ENCODE peak calls at places on chromosomes 12 and 14, in seven cellular contexts. X is suprapubic skin, K is K562, T is A549, C is transverse colon, N is tibial nerve, Q is stomach. Z is an unnamed sample.

GRCh38 chr14:100092832-100093231 is 27.6 kb downstream of the EVL start:
- DNase-seq in X (no peak), K (no peak), T (no peak), C (no peak), N (no peak), Q (no peak), Z (no peak)

GRCh38 chr12:75479963-75480461 is 543 bp upstream of the GLIPR1 start:
- DNase-seq in X (no peak), K (no peak), T (no peak), C (no peak), N (no peak), Q (no peak), Z (no peak)

GRCh38 chr14:59126714-59127436 is 61.6 kb upstream of the DAAM1 start:
- DNase-seq in X (no peak), K (peak; percentile 56), T (peak; percentile 68), C (no peak), N (no peak), Q (no peak), Z (peak; percentile 25)

GRCh38 chr12:65090461-65090860 is 30.6 kb downstream of the WIF1 start:
- DNase-seq in X (no peak), K (no peak), T (no peak), C (no peak), N (no peak), Q (no peak), Z (no peak)

GRCh38 chr14:69316449-69317391 is 56.8 kb downstream of the GALNT16 start:
- DNase-seq in X (peak; percentile 82), K (no peak), T (peak; percentile 85), C (peak; percentile 28), N (peak; percentile 20), Q (no peak), Z (peak; percentile 63)

GRCh38 chr12:76552343-76552938 is 7.1 kb downstream of the OSBPL8 start:
- DNase-seq in X (no peak), K (no peak), T (no peak), C (no peak), N (no peak), Q (no peak), Z (no peak)

GRCh38 chr14:69208665-69209064 is 17.4 kb downstream of the EXD2 start:
- DNase-seq in X (no peak), K (no peak), T (no peak), C (no peak), N (no peak), Q (no peak), Z (no peak)

GRCh38 chr14:54603362-54603761 is 36.4 kb downstream of the SAMD4A start:
- DNase-seq in X (no peak), K (no peak), T (no peak), C (no peak), N (no peak), Q (no peak), Z (no peak)

GRCh38 chr12:68290126-68290525 is 36.7 kb upstream of the IL22 start:
- DNase-seq in X (no peak), K (no peak), T (no peak), C (no peak), N (no peak), Q (no peak), Z (no peak)

GRCh38 chr12:124372831-124373230 is 77.9 kb downstream of the RFLNA start:
- DNase-seq in X (no peak), K (no peak), T (no peak), C (no peak), N (no peak), Q (no peak), Z (no peak)
- H3K4me1 ChIP-seq in X (peaks cover 46% of the 10 kb centered on the region), K (peaks cover 24% of the 10 kb centered on the region), T (peaks cover 88% of the 10 kb centered on the region), C (peaks cover 31% of the 10 kb centered on the region), N (no peaks in the 10 kb centered on the region), Q (peaks cover 50% of the 10 kb centered on the region), Z (peaks cover 27% of the 10 kb centered on the region)

GRCh38 chr12:97763113-97763512 is 300.5 kb downstream of the RMST start:
- DNase-seq in X (no peak), K (no peak), T (no peak), C (no peak), N (no peak), Q (no peak), Z (no peak)

GRCh38 chr12:97758586-97758985 is 296.0 kb downstream of the RMST start:
- DNase-seq in X (no peak), K (no peak), T (no peak), C (no peak), N (no peak), Q (no peak), Z (no peak)

GRCh38 chr12:97758102-97758501 is 295.5 kb downstream of the RMST start:
- DNase-seq in X (no peak), K (no peak), T (no peak), C (no peak), N (no peak), Q (no peak), Z (no peak)

GRCh38 chr12:97757431-97758091 is 295.0 kb downstream of the RMST start:
- DNase-seq in X (no peak), K (no peak), T (no peak), C (no peak), N (no peak), Q (no peak), Z (no peak)

GRCh38 chr12:97760601-97761000 is 298.0 kb downstream of the RMST start:
- DNase-seq in X (no peak), K (no peak), T (no peak), C (no peak), N (no peak), Q (no peak), Z (no peak)
- TF ChIP-seq EP300 in X (no peak), K (no peak), T (no peak), C (no peak), N (no peak), Q (no peak), Z (no peak)

DNA sequence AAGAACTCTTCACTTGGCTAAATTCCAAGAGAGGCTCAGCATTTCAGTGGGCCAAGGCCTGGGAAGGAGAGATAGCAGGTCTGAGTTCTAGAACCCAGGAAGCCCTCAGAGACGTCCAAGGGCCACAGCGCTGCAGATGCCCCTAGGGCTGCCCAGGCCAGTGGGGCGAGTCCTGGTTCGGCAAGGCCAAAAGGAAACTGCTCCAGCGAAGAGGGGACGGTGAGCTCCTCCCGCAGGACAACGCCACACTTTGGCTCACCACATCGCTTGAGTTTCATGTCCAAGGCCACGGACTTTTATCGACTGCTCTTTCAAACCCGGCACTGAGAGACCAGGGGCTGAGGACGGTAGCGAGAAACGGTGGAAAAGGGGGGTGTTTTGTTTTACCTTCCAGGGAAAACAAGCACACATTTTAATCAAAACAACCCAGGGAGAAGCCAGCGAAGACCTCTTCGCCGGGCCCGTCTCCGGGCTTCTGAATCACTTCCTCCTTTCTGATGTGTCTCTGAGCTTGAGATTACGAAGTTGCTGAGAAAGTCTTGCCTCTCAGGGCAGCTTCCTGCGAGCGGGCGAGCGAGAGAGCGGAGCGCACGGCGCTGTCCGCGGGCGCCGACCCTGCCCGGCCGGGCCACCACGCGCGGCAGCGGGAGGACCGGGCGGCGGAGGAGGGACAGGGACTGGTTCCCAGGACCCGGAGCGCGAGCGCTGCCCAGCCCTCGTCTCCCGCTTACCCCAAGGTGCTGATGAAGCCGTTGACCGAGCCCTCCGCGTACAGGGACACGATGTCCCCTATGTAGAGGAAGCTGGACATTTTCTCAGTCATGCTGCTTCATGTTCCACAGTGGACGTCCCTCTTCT is 806 bp downstream of the ITPR2 start:
- DNase-seq in X (peak; percentile 86), K (peak; percentile 56), T (peak; percentile 77), C (peak; percentile 64), N (peak; percentile 22), Q (peak; percentile 58), Z (peak; percentile 71)
- TF ChIP-seq POLR2A in X (peak; percentile 70), K (peak; percentile 24), T (no peak), C (peak; percentile 79), N (no peak), Q (no peak), Z (peak; percentile 36)

DNA sequence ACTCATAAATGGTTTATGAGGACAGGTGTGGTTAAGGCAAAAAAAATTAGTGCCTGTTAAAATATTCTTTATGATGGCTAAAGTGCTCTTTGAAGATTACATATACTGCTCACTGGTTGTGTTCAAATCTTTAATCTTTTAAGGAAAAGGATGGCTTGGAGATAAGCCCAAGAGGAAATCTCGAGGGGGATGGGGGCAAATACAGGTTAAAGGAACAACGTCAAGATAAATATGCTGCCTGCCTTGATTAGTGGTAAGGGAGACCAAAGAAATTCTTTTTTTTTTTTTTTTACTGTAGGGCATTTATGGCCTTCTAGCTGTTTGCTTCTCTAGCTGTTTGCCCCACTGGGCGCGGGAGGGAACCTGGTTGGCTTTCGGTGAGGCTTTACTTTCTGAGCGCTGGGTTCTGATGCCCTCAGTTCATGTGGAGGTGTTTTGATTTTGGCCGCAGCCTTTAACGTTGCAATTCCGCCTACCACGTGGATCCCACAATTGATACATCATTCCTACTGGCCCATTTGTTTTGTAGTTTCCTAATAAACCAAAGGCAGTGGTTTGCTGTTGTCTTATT is 5.6 kb downstream of the CCND2 start:
- DNase-seq in X (no peak), K (no peak), T (no peak), C (peak; percentile 66), N (no peak), Q (no peak), Z (no peak)
- H3K4me1 ChIP-seq in X (peaks cover 51% of the 10 kb centered on the region), K (peaks cover 8% of the 10 kb centered on the region), T (peaks cover 15% of the 10 kb centered on the region), C (peaks cover 66% of the 10 kb centered on the region), N (no peaks in the 10 kb centered on the region), Q (peaks cover 97% of the 10 kb centered on the region), Z (no peaks in the 10 kb centered on the region)

DNA sequence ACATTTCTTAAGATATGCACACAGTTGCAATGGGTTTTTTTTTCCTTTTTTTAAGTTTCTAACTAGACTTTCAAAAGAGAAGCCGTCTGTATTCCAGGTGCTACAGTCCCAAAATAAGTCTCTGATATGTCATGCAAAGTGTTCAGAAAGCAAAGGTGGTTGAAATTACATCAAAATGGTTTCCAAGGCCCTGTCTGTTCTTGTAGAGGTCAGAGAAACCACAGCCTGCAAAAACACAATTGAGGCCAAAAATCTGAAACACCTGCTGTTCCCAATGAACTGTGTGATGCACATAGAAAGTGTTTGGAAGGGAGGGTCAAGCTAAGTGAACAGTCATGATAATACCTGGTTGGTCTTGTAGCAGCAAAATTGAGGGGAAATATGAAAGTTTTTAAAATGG is 91.0 kb downstream of the VRK1 start:
- DNase-seq in X (no peak), K (no peak), T (no peak), C (no peak), N (no peak), Q (no peak), Z (no peak)
- TF ChIP-seq EP300 in X (no peak), K (no peak), T (no peak), C (no peak), N (no peak), Q (no peak), Z (no peak)

GRCh38 chr12:12550277-12550676 is 12.4 kb downstream of the DUSP16 start:
- DNase-seq in X (no peak), K (no peak), T (no peak), C (no peak), N (no peak), Q (no peak), Z (no peak)
- TF ChIP-seq POLR2A in X (no peak), K (no peak), T (no peak), C (no peak), N (no peak), Q (no peak), Z (no peak)

Z was measured in ovary.